ENCODE peak calls at places on chromosomes 11 and 22, in eight cellular contexts. One of them, this sample, is unnamed.

GRCh38 chr11:65445101-65445603 is 22.6 kb downstream of the NEAT1 start:
- DNase-seq in osteocyte: no peak
- DNase-seq in A673: no peak
- DNase-seq in HepG2: no peak
- DNase-seq in GM10248: no peak
- DNase-seq in fibroblast of lung: peak
- DNase-seq in glutamatergic neuron: no peak
- DNase-seq in HFFc6: no peak
- DNase-seq in this sample: no peak

GRCh38 chr11:96272542-96273306 is 70.3 kb downstream of the MAML2 start:
- DNase-seq in HepG2: no peak
- DNase-seq in GM10248: no peak
- DNase-seq in HFFc6: no peak
- DNase-seq in fibroblast of lung: peak
- DNase-seq in A673: peak
- DNase-seq in glutamatergic neuron: no peak
- DNase-seq in osteocyte: no peak
- DNase-seq in this sample: no peak

GRCh38 chr11:58958500-58958899 is 19.2 kb downstream of the GLYATL1 start:
- DNase-seq in glutamatergic neuron: peak
- DNase-seq in HFFc6: no peak
- DNase-seq in osteocyte: no peak
- DNase-seq in A673: peak
- DNase-seq in HepG2: peak
- DNase-seq in fibroblast of lung: no peak
- DNase-seq in GM10248: peak
- DNase-seq in this sample: peak

GRCh38 chr22:26656896-26657851 is at the start of gene MIAT:
- DNase-seq in glutamatergic neuron: peak
- DNase-seq in fibroblast of lung: peak
- DNase-seq in osteocyte: no peak
- DNase-seq in GM10248: peak
- DNase-seq in HepG2: no peak
- DNase-seq in HFFc6: no peak
- DNase-seq in A673: peak
- DNase-seq in this sample: peak

GRCh38 chr11:35214792-35215193 is 75.8 kb downstream of the CD44 start:
- DNase-seq in HFFc6: peak
- DNase-seq in A673: peak
- DNase-seq in fibroblast of lung: peak
- DNase-seq in osteocyte: no peak
- DNase-seq in glutamatergic neuron: no peak
- DNase-seq in GM10248: no peak
- DNase-seq in HepG2: no peak
- DNase-seq in this sample: no peak

GRCh38 chr22:31122532-31123291 is at the start of gene INPP5J:
- DNase-seq in HFFc6: no peak
- DNase-seq in A673: peak
- DNase-seq in fibroblast of lung: peak
- DNase-seq in glutamatergic neuron: peak
- DNase-seq in GM10248: no peak
- DNase-seq in HepG2: peak
- DNase-seq in osteocyte: no peak
- DNase-seq in this sample: no peak

GRCh38 chr11:83070878-83071640 is 638 bp downstream of the RAB30 start:
- DNase-seq in A673: peak
- DNase-seq in GM10248: no peak
- DNase-seq in osteocyte: no peak
- DNase-seq in HFFc6: no peak
- DNase-seq in fibroblast of lung: no peak
- DNase-seq in glutamatergic neuron: peak
- DNase-seq in HepG2: no peak
- DNase-seq in this sample: peak

GRCh38 chr11:47510231-47510630 is 42.7 kb downstream of the CELF1 start:
- DNase-seq in GM10248: no peak
- DNase-seq in A673: no peak
- DNase-seq in HepG2: no peak
- DNase-seq in fibroblast of lung: no peak
- DNase-seq in osteocyte: no peak
- DNase-seq in glutamatergic neuron: no peak
- DNase-seq in HFFc6: peak
- DNase-seq in this sample: no peak

GRCh38 chr22:39117585-39118191 is 20.6 kb downstream of the APOBEC3H start:
- DNase-seq in GM10248: peak
- DNase-seq in HepG2: peak
- DNase-seq in HFFc6: peak
- DNase-seq in fibroblast of lung: peak
- DNase-seq in osteocyte: no peak
- DNase-seq in A673: peak
- DNase-seq in glutamatergic neuron: peak
- DNase-seq in this sample: peak

GRCh38 chr11:10351768-10352641 is 47.1 kb downstream of the ADM start:
- DNase-seq in osteocyte: no peak
- DNase-seq in GM10248: no peak
- DNase-seq in HFFc6: peak
- DNase-seq in fibroblast of lung: peak
- DNase-seq in A673: peak
- DNase-seq in HepG2: peak
- DNase-seq in glutamatergic neuron: peak
- DNase-seq in this sample: peak

GRCh38 chr11:63663809-63664208 is 7.4 kb downstream of the ATL3 start:
- DNase-seq in GM10248: no peak
- DNase-seq in glutamatergic neuron: no peak
- DNase-seq in HFFc6: peak
- DNase-seq in fibroblast of lung: peak
- DNase-seq in A673: no peak
- DNase-seq in osteocyte: no peak
- DNase-seq in HepG2: no peak
- DNase-seq in this sample: no peak

GRCh38 chr22:42785706-42786499 is 65.2 kb upstream of the A4GALT start:
- DNase-seq in A673: no peak
- DNase-seq in glutamatergic neuron: no peak
- DNase-seq in GM10248: no peak
- DNase-seq in HepG2: no peak
- DNase-seq in osteocyte: no peak
- DNase-seq in fibroblast of lung: no peak
- DNase-seq in HFFc6: no peak
- DNase-seq in this sample: no peak

GRCh38 chr11:8090756-8091155 is 9.7 kb downstream of the TUB start:
- DNase-seq in HFFc6: no peak
- DNase-seq in GM10248: peak
- DNase-seq in HepG2: peak
- DNase-seq in fibroblast of lung: peak
- DNase-seq in A673: peak
- DNase-seq in glutamatergic neuron: peak
- DNase-seq in osteocyte: no peak
- DNase-seq in this sample: peak
- TF ChIP-seq CTCF in HFFc6: peak
- TF ChIP-seq CTCF in GM10248: peak
- TF ChIP-seq CTCF in HepG2: peak
- TF ChIP-seq CTCF in fibroblast of lung: peak
- TF ChIP-seq CTCF in A673: peak
- TF ChIP-seq CTCF in glutamatergic neuron: peak
- TF ChIP-seq CTCF in osteocyte: peak
- TF ChIP-seq CTCF in this sample: peak

GRCh38 chr11:67421421-67422031 is 6.0 kb downstream of the CARNS1 start:
- DNase-seq in fibroblast of lung: no peak
- DNase-seq in HFFc6: no peak
- DNase-seq in glutamatergic neuron: no peak
- DNase-seq in osteocyte: no peak
- DNase-seq in GM10248: no peak
- DNase-seq in HepG2: no peak
- DNase-seq in A673: no peak
- DNase-seq in this sample: no peak

GRCh38 chr11:67419330-67420049 is 4.0 kb downstream of the CARNS1 start:
- DNase-seq in GM10248: no peak
- DNase-seq in A673: no peak
- DNase-seq in HepG2: no peak
- DNase-seq in osteocyte: no peak
- DNase-seq in glutamatergic neuron: no peak
- DNase-seq in fibroblast of lung: no peak
- DNase-seq in HFFc6: no peak
- DNase-seq in this sample: no peak

GRCh38 chr11:67420646-67421420 is 5.4 kb downstream of the CARNS1 start:
- DNase-seq in fibroblast of lung: peak
- DNase-seq in GM10248: peak
- DNase-seq in HepG2: peak
- DNase-seq in osteocyte: peak
- DNase-seq in glutamatergic neuron: peak
- DNase-seq in HFFc6: peak
- DNase-seq in A673: peak
- DNase-seq in this sample: peak

GRCh38 chr11:67418476-67419281 is 3.2 kb downstream of the CARNS1 start:
- DNase-seq in fibroblast of lung: no peak
- DNase-seq in HFFc6: no peak
- DNase-seq in HepG2: no peak
- DNase-seq in GM10248: no peak
- DNase-seq in glutamatergic neuron: no peak
- DNase-seq in A673: no peak
- DNase-seq in osteocyte: no peak
- DNase-seq in this sample: no peak

GRCh38 chr11:67420147-67420645 is 4.7 kb downstream of the CARNS1 start:
- DNase-seq in fibroblast of lung: no peak
- DNase-seq in osteocyte: no peak
- DNase-seq in A673: no peak
- DNase-seq in HepG2: no peak
- DNase-seq in GM10248: no peak
- DNase-seq in HFFc6: no peak
- DNase-seq in glutamatergic neuron: no peak
- DNase-seq in this sample: no peak
- TF ChIP-seq CTCF in fibroblast of lung: no peak
- TF ChIP-seq CTCF in osteocyte: no peak
- TF ChIP-seq CTCF in A673: no peak
- TF ChIP-seq CTCF in HepG2: no peak
- TF ChIP-seq CTCF in GM10248: no peak
- TF ChIP-seq CTCF in HFFc6: no peak
- TF ChIP-seq CTCF in glutamatergic neuron: no peak
- TF ChIP-seq CTCF in this sample: no peak

GRCh38 chr11:77036398-77036797 is 2.2 kb downstream of the B3GNT6 start:
- DNase-seq in A673: no peak
- DNase-seq in GM10248: no peak
- DNase-seq in HepG2: peak
- DNase-seq in HFFc6: no peak
- DNase-seq in osteocyte: no peak
- DNase-seq in fibroblast of lung: no peak
- DNase-seq in glutamatergic neuron: no peak
- DNase-seq in this sample: no peak

GRCh38 chr11:77039491-77040400 is 5.5 kb downstream of the B3GNT6 start:
- DNase-seq in osteocyte: no peak
- DNase-seq in HepG2: no peak
- DNase-seq in GM10248: peak
- DNase-seq in A673: peak
- DNase-seq in HFFc6: no peak
- DNase-seq in glutamatergic neuron: peak
- DNase-seq in fibroblast of lung: peak
- DNase-seq in this sample: peak

GRCh38 chr11:77038825-77039326 is 4.7 kb downstream of the B3GNT6 start:
- DNase-seq in osteocyte: no peak
- DNase-seq in A673: no peak
- DNase-seq in GM10248: peak
- DNase-seq in HepG2: no peak
- DNase-seq in glutamatergic neuron: no peak
- DNase-seq in fibroblast of lung: no peak
- DNase-seq in HFFc6: no peak
- DNase-seq in this sample: no peak

GRCh38 chr11:77037057-77037456 is 2.9 kb downstream of the B3GNT6 start:
- DNase-seq in HFFc6: no peak
- DNase-seq in HepG2: no peak
- DNase-seq in A673: no peak
- DNase-seq in glutamatergic neuron: no peak
- DNase-seq in GM10248: no peak
- DNase-seq in osteocyte: no peak
- DNase-seq in fibroblast of lung: no peak
- DNase-seq in this sample: no peak

GRCh38 chr11:77038029-77038824 is 4.0 kb downstream of the B3GNT6 start:
- DNase-seq in HepG2: no peak
- DNase-seq in HFFc6: no peak
- DNase-seq in osteocyte: no peak
- DNase-seq in glutamatergic neuron: no peak
- DNase-seq in fibroblast of lung: peak
- DNase-seq in A673: no peak
- DNase-seq in GM10248: no peak
- DNase-seq in this sample: no peak
- TF ChIP-seq CTCF in HepG2: no peak
- TF ChIP-seq CTCF in HFFc6: no peak
- TF ChIP-seq CTCF in osteocyte: no peak
- TF ChIP-seq CTCF in glutamatergic neuron: no peak
- TF ChIP-seq CTCF in fibroblast of lung: no peak
- TF ChIP-seq CTCF in A673: no peak
- TF ChIP-seq CTCF in GM10248: no peak
- TF ChIP-seq CTCF in this sample: no peak

DNA sequence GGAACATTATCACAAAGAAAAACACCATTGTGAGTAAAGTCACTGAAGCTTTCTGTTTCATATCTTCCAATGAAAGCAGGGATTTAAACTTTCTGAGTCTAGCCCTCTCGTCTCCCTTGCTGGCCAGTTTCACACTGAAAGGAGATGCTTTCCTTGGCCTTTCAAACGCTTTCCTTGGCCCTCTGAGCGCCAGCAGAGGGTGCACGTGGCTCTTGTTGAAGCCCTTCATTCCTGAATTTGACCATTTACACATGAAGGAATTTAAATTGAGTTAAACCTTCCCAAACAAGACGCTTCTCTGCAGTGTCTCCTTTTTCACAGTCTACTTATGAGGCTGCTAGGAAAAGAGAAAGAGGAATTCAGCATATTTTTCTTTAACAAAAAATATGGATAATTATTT is 21.5 kb downstream of the NNMT start:
- DNase-seq in HepG2: no peak
- DNase-seq in fibroblast of lung: peak
- DNase-seq in glutamatergic neuron: peak
- DNase-seq in GM10248: no peak
- DNase-seq in osteocyte: no peak
- DNase-seq in HFFc6: peak
- DNase-seq in A673: peak
- DNase-seq in this sample: peak
- TF ChIP-seq CTCF in HepG2: no peak
- TF ChIP-seq CTCF in fibroblast of lung: peak
- TF ChIP-seq CTCF in glutamatergic neuron: no peak
- TF ChIP-seq CTCF in GM10248: peak
- TF ChIP-seq CTCF in osteocyte: peak
- TF ChIP-seq CTCF in HFFc6: peak
- TF ChIP-seq CTCF in A673: peak
- TF ChIP-seq CTCF in this sample: no peak

This sample was measured in endothelial cell.